ENCODE peak calls at places on chromosome 15, in eight cellular contexts. G, N, A, F, I, Y, S and X are unnamed samples.

GRCh38 chr15:52329980-52330379 is 34.4 kb upstream of the MYO5C start:
- DNase-seq in G (no peak), N (no peak), A (no peak), F (no peak), I (peak; percentile 13), Y (no peak), S (no peak), X (no peak)

GRCh38 chr15:56047354-56047753 is 53.9 kb upstream of the NEDD4 start:
- DNase-seq in G (no peak), N (no peak), A (no peak), F (peak; percentile 68), I (peak; percentile 5), Y (no peak), S (no peak), X (no peak)

GRCh38 chr15:43903864-43904290 is 77.1 kb downstream of the WDR76 start:
- DNase-seq in G (peak; percentile 87), N (peak; percentile 69), A (peak; percentile 79), F (peak; percentile 75), I (peak; percentile 74), Y (peak; percentile 36), S (peak; percentile 76), X (peak; percentile 72)

GRCh38 chr15:71275098-71275497 is 159.8 kb downstream of the THSD4 start:
- DNase-seq in G (no peak), N (no peak), A (no peak), F (peak; percentile 77), I (peak; percentile 62), Y (no peak), S (peak; percentile 91), X (no peak)

GRCh38 chr15:48647963-48648362 is 2.5 kb upstream of the FBN1 start:
- DNase-seq in G (no peak), N (no peak), A (no peak), F (peak; percentile 64), I (peak; percentile 74), Y (no peak), S (peak; percentile 75), X (no peak)

GRCh38 chr15:40217166-40217785 is 21.6 kb upstream of the PAK6 start:
- DNase-seq in G (peak; percentile 63), N (no peak), A (peak; percentile 62), F (peak; percentile 80), I (peak; percentile 83), Y (peak; percentile 70), S (peak; percentile 85), X (peak; percentile 52)

GRCh38 chr15:52118969-52119749 is 6.6 kb upstream of the BCL2L10 start:
- DNase-seq in G (no peak), N (no peak), A (no peak), F (no peak), I (no peak), Y (no peak), S (no peak), X (no peak)

GRCh38 chr15:60554494-60554893 is 75.6 kb upstream of the ICE2 start:
- DNase-seq in G (no peak), N (no peak), A (no peak), F (no peak), I (no peak), Y (no peak), S (no peak), X (no peak)

GRCh38 chr15:48421362-48421761 is 90.1 kb downstream of the DUT start:
- DNase-seq in G (no peak), N (no peak), A (no peak), F (no peak), I (no peak), Y (no peak), S (no peak), X (no peak)

GRCh38 chr15:31499953-31500808 is 173.5 kb downstream of the KLF13 start:
- DNase-seq in G (no peak), N (no peak), A (no peak), F (no peak), I (no peak), Y (no peak), S (peak; percentile 10), X (no peak)

GRCh38 chr15:99511529-99511864 is 54.3 kb upstream of the MEF2A start:
- DNase-seq in G (no peak), N (no peak), A (no peak), F (peak; percentile 87), I (peak; percentile 92), Y (no peak), S (peak; percentile 58), X (no peak)

GRCh38 chr15:78715930-78716329 is 74.9 kb upstream of the CHRNB4 start:
- DNase-seq in G (no peak), N (no peak), A (no peak), F (peak; percentile 49), I (peak; percentile 12), Y (no peak), S (peak; percentile 78), X (no peak)

GRCh38 chr15:25059698-25060471 is 105.1 kb downstream of the SNRPN start:
- DNase-seq in G (no peak), N (no peak), A (peak; percentile 12), F (no peak), I (no peak), Y (peak; percentile 1), S (no peak), X (no peak)

GRCh38 chr15:66692391-66692790 is 9.6 kb upstream of the SMAD6 start:
- DNase-seq in G (no peak), N (no peak), A (no peak), F (no peak), I (no peak), Y (no peak), S (no peak), X (no peak)

GRCh38 chr15:99385865-99386264 is 134.6 kb downstream of the LRRC28 start:
- DNase-seq in G (no peak), N (no peak), A (no peak), F (peak; percentile 48), I (peak; percentile 76), Y (peak; percentile 33), S (peak; percentile 62), X (no peak)

GRCh38 chr15:42368096-42368495 is 8.8 kb downstream of the CAPN3 start:
- DNase-seq in G (no peak), N (no peak), A (no peak), F (no peak), I (peak; percentile 31), Y (no peak), S (peak; percentile 22), X (no peak)

GRCh38 chr15:29731865-29732264 is 90.4 kb downstream of the TJP1 start:
- DNase-seq in G (no peak), N (no peak), A (no peak), F (no peak), I (no peak), Y (no peak), S (no peak), X (no peak)

GRCh38 chr15:28014623-28015200 is 84.4 kb downstream of the OCA2 start:
- DNase-seq in G (no peak), N (no peak), A (no peak), F (no peak), I (no peak), Y (no peak), S (no peak), X (no peak)

GRCh38 chr15:28015855-28016254 is 83.3 kb downstream of the OCA2 start:
- DNase-seq in G (no peak), N (no peak), A (no peak), F (no peak), I (no peak), Y (no peak), S (no peak), X (no peak)

GRCh38 chr15:28018291-28019044 is 80.6 kb downstream of the OCA2 start:
- DNase-seq in G (no peak), N (no peak), A (peak; percentile 11), F (no peak), I (no peak), Y (no peak), S (no peak), X (no peak)

GRCh38 chr15:28019594-28020320 is 79.4 kb downstream of the OCA2 start:
- DNase-seq in G (peak; percentile 39), N (peak; percentile 50), A (no peak), F (no peak), I (no peak), Y (no peak), S (no peak), X (no peak)

GRCh38 chr15:28017423-28017924 is 81.6 kb downstream of the OCA2 start:
- DNase-seq in G (no peak), N (peak; percentile 50), A (no peak), F (no peak), I (no peak), Y (no peak), S (no peak), X (no peak)
- TF ChIP-seq CTCF in G (peak; percentile 23), N (peak; percentile 60), A (no peak), F (no peak), I (no peak), Y (no peak), S (no peak), X (no peak)

GRCh38 chr15:86115138-86115801 is 35.6 kb downstream of the AGBL1 start:
- DNase-seq in G (no peak), N (no peak), A (no peak), F (no peak), I (no peak), Y (no peak), S (no peak), X (no peak)
- TF ChIP-seq CTCF in G (no peak), N (no peak), A (no peak), F (no peak), I (no peak), Y (no peak), S (no peak), X (no peak)

DNA sequence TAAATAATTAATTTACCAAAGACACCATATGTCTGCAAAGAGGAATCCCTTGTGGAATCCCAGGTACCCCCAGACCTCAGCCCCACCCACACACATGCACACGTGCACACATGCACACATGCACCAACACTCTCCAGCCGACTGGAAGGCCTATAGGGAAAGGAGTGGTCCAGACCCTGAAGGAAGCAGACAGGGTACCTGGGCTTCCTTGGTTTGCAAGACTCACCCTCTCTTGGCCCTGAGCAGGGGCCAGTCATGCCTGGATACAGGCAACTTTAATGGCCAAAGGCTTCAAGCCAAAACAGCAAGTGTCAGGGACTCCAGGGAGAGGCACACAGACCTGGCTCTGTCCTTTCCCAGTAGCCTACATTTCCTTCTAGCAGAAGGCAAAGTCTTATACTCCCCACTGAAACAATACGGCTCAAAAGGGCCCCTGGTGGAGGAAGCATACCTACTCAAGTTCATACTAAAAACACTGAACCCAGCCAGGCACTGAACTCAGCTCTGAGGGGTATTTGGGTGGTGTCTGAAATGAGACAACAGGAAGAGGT is 8.8 kb downstream of the MFGE8 start:
- DNase-seq in G (no peak), N (no peak), A (no peak), F (no peak), I (no peak), Y (no peak), S (no peak), X (no peak)
- TF ChIP-seq CTCF in G (no peak), N (no peak), A (no peak), F (no peak), I (no peak), Y (no peak), S (no peak), X (no peak)

DNA sequence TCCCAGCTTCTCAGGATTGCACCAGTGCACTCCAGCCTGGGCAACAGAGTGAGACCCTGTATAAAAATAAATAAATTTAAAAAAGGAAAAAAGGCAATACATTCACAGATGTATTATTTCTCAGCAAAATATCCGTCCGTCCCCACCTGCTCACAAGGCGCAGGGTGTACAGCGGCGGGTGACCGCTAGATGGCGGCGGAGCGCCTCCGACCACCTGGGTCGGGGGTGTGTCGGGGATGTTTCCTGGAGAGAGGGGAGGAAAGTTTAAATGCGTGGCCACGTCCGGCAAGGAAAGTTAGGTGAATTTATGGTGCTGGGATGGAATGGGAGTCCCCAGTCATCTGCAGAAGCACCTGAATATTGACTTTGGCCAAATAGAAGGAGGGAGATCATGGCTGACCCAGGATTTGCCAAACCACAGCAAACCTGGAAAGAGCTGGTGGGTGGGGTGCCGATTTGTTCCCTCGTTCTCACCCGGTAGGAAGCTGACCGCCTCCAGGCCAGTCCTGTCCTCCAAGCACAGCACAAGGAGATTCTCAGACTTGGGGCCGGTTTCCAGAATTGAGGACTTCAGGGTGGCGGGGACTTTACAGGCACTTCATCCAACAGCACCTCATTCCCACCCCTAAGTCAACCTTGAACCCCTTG is 88.2 kb downstream of the TMEM266 start:
- DNase-seq in G (peak; percentile 89), N (peak; percentile 89), A (peak; percentile 80), F (peak; percentile 21), I (peak; percentile 38), Y (peak; percentile 63), S (peak; percentile 77), X (peak; percentile 80)
- TF ChIP-seq CTCF in G (peak; percentile 91), N (peak; percentile 98), A (peak; percentile 96), F (peak; percentile 97), I (peak; percentile 98), Y (peak; percentile 83), S (peak; percentile 98), X (peak; percentile 99)